ENCODE peak calls at places on chromosomes 12 and 14, in five cellular contexts. D, T, P, A and U are unnamed samples.

GRCh38 chr12:108000111-108000510 is 129.0 kb upstream of the WSCD2 start:
- DNase-seq in D (no peak), P (no peak), T (no peak), A (no peak), U (no peak)

GRCh38 chr12:123278150-123278627 is 6.5 kb upstream of the CDK2AP1 start:
- DNase-seq in D (no peak), P (no peak), T (no peak), A (no peak), U (no peak)

GRCh38 chr12:47391566-47391965 is 311.8 kb upstream of the AMIGO2 start:
- DNase-seq in P (peak), D (peak), A (no peak), T (no peak), U (peak)

GRCh38 chr12:11946161-11946560 is 124.6 kb upstream of the BCL2L14 start:
- DNase-seq in D (no peak), T (no peak), P (no peak), A (no peak), U (no peak)

GRCh38 chr12:25743679-25744078 is 190.6 kb upstream of the LMNTD1 start:
- DNase-seq in P (no peak), A (no peak), T (no peak), D (no peak), U (no peak)

GRCh38 chr12:6039894-6040601 is 84.4 kb downstream of the VWF start:
- DNase-seq in A (no peak), D (no peak), T (no peak), P (no peak), U (no peak)

GRCh38 chr12:47078733-47079364 is 572 bp upstream of the PCED1B start:
- DNase-seq in T (no peak), D (peak), P (peak), A (no peak), U (peak)

GRCh38 chr14:100106260-100106659 is 41.0 kb downstream of the EVL start:
- DNase-seq in T (no peak), D (no peak), A (no peak), P (no peak), U (no peak)

GRCh38 chr12:62190921-62191746 is 69.1 kb upstream of the USP15 start:
- DNase-seq in A (no peak), P (peak), D (peak), T (no peak), U (no peak)

GRCh38 chr14:74207943-74208342 is 31.3 kb upstream of the VSX2 start:
- DNase-seq in T (no peak), A (no peak), P (no peak), D (no peak), U (no peak)

GRCh38 chr12:42660968-42661937 is 71.7 kb upstream of the PRICKLE1 start:
- DNase-seq in A (no peak), P (no peak), T (no peak), D (no peak), U (no peak)

GRCh38 chr14:47549886-47550285 is 125.5 kb downstream of the MDGA2 start:
- DNase-seq in T (no peak), A (no peak), P (no peak), D (no peak), U (no peak)

GRCh38 chr12:80636832-80637231 is 70.6 kb upstream of the MYF6 start:
- DNase-seq in D (no peak), P (no peak), T (no peak), A (no peak), U (no peak)

GRCh38 chr12:4116251-4117111 is 157.1 kb upstream of the CCND2 start:
- DNase-seq in P (no peak), A (no peak), T (no peak), D (no peak), U (no peak)

GRCh38 chr12:94180558-94181296 is 32.4 kb downstream of the PLXNC1 start:
- DNase-seq in A (no peak), T (no peak), P (no peak), D (no peak), U (peak)

GRCh38 chr12:115224031-115224430 is 540.1 kb upstream of the TBX3 start:
- DNase-seq in T (no peak), A (no peak), P (no peak), D (no peak), U (no peak)

GRCh38 chr12:110249716-110250225 is 31.3 kb upstream of the ATP2A2 start:
- DNase-seq in D (no peak), P (peak), A (no peak), T (no peak), U (no peak)

GRCh38 chr14:75675265-75675960 is 14.4 kb downstream of the TTLL5 start:
- DNase-seq in P (no peak), A (no peak), T (no peak), D (no peak), U (no peak)

GRCh38 chr14:22847661-22848341 is 11.4 kb downstream of the MMP14 start:
- DNase-seq in D (no peak), P (no peak), T (no peak), A (no peak), U (no peak)

GRCh38 chr14:105918496-105919262 is 392.3 kb downstream of the TMEM121 start:
- DNase-seq in A (no peak), P (no peak), D (no peak), T (no peak), U (no peak)

DNA sequence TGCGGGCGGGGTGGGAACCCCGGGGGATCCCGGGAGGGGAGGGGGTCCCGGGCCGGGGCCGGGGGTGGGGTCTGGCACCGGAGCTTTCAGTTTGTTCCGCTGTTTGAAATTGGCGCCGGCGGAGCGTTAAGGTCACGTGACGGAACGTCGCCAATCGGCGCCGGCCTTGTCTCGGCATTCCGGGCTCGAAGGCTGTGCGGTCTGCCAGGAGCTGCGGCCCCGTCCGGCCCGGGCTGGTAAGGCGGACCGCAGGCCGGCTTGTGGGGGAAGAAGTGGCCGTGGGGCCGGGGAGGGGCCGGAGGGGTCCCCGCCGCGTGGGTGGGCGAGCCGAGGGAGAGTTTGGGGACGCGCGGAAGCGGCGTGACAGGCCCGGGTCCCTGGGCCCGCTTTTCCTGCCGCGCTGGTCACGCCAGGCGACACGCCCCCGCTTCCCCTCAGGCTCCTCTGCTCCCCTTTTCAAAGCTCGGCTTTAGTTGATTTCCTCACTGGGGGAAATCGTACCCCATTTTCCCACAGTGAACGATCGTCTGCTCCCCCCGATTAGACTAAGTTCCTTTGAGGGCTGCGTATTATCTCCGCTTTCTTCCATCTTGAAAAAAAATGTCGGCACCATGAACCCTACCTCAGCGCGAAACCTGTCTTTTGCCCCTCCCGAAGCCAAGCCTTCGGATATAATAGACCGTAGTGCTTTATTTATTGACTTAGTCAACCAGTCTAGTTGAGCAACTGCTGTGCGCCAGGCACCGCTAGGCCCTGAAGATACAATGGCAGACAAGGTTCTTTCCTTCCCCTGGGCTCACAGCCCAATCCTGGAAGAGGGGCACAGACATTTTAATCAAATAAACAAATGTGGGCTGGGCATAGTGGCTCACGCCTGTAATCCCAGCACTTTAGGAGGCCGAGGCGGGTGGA is at the start of the genes FOXM1 and RHNO1:
- DNase-seq in D (peak), P (peak), T (peak), A (peak), U (peak)
- TF ChIP-seq CTCF in D (no peak), P (peak), T (no peak), A (no peak), U (no peak)

DNA sequence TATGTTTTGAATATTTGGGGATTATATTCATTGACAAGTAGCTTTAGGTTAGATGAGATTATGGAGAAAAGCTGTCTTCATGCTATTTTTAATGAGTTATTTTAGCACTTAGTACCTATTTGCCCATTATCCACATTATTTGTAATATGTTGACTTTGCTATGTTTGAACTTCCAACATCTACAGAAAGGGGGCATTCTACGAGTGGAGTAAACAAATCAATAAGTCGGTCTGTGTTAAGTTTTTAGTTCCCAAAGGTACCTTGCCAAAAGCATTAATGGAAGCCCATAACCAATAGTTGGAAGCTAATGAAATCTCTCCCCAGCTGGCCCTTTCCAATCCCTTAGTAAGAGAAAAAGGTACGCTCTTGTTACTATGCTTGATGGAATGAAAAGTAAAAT is 250.0 kb upstream of the E2F7 start:
- DNase-seq in A (no peak), T (no peak), P (no peak), D (no peak), U (no peak)
- TF ChIP-seq CTCF in A (no peak), T (no peak), P (no peak), D (no peak), U (no peak)

GRCh38 chr14:77128414-77128891 is 13.1 kb downstream of the ZDHHC22 start:
- DNase-seq in T (no peak), D (no peak), P (no peak), A (peak), U (no peak)
- TF ChIP-seq CTCF in T (no peak), D (no peak), P (no peak), A (no peak), U (no peak)

DNA sequence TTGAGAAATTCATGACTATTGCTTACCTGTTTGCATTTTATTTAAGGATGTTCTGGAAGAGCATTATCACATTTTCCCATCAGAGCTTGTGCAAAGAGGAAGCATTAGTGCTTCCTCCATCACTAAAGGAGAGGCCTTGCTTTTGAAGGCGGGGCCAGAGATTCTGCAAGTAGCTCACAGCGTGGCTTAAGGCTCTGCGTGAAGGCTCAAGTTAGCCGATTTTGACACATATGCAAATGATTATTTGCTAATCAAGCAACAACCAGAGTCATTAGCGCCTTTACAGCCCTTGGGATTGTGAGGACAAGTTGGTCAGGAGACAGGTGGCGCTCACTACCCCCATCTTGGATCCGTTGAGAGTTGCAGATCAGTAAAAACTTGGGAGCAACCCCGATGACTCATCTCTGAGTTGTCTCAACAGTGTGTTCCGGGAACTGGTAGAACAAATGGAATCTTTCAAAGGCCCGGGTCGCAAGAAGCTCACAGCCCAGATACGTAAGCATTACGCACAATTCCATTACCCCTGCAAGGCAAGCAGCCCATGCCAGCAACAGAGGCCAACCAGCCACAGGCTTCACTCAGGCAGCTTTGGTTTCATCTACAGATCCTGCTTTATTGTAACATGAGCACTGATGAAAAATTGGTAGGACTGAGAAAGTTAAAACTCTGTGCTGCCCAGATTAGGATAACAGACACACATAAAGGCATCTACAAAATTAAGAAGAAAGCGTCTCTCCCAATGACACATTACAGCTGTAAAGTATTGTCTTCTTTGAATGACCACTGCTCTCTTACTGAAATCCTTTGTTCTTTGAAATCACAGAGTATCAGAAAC is 34.9 kb upstream of the SPTSSA start:
- DNase-seq in P (no peak), A (peak), T (peak), D (no peak), U (no peak)
- TF ChIP-seq CTCF in P (no peak), A (no peak), T (no peak), D (no peak), U (no peak)

DNA sequence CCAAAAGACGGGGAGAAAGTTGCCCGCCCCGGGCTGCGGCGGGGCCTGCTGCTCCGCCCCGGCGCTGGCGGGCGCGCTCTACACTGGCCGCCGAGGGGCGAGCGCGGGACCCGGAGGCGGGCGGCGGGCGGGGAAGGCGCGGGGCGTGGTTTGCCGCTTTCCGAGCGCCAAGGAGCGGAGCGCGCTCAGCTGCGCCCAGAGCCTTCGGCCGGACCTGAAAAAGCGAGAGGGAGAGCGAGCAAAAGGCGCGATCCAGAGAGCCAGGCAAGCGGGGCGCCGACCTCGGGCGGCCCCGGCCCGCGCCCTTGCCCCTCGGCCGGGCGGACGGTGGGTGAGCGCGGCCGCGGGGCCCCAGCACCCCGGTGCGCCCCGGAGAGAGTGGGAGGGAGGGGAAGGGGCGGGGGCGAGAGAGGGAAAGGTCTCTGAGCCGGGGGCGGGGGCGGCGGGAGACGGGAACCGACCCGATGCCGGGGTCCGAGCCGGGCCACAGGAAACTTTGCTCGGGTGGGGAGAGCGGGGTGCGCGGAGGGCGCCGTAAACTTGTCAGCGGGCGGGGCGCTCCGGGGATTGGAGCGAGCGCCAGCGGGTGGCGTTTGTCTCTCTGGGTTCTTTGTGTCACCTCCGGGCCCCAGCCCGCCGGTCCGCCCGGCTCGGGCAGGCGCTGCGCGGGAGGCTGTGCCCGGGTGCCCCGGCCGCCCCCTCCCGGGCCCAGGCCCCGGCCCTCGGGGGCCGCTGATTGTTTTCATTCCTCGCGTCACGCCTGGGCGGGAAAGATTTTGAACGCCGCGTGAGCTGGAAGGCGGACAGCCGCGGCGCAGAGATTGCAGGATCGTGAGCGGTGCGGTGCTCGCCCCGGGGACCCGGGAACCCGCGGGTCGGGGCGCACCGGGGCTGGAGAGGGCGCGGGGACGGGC is at the start of gene SYNE2:
- DNase-seq in A (peak), D (peak), P (peak), T (peak), U (peak)
- TF ChIP-seq CTCF in A (no peak), D (no peak), P (peak), T (no peak), U (peak)

DNA sequence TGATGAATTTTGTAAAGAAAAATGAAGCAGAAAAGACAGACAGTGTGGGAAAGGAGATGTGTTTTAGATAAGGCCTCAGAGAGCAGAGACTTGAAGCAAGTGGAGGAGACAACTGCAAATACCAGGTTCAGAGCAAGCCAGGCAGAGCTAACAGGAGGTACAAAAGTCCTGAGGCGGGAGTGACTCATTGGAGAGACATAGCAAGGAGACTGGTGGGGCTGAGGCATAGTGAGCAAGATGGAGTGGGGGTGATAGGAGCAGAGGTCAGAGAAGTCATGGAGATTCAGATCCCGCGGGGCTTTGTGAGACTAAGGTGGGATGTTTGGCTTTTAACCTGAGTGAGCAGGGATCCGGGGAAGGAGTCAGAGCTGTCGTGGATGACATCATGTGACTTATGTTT is 206.6 kb upstream of the LHX5 start:
- DNase-seq in A (no peak), T (no peak), D (no peak), P (no peak), U (no peak)
- TF ChIP-seq CTCF in A (no peak), T (no peak), D (no peak), P (no peak), U (no peak)

GRCh38 chr14:56150645-56151345 is 32.6 kb downstream of the PELI2 start:
- DNase-seq in P (no peak), D (no peak), T (no peak), A (no peak), U (no peak)
- TF ChIP-seq CTCF in P (no peak), D (no peak), T (no peak), A (no peak), U (no peak)

GRCh38 chr14:24941719-24942118 is 108.2 kb downstream of the STXBP6 start:
- DNase-seq in P (no peak), T (peak), D (no peak), A (no peak), U (no peak)

GRCh38 chr14:24943024-24943423 is 106.9 kb downstream of the STXBP6 start:
- DNase-seq in P (no peak), T (no peak), D (no peak), A (peak), U (no peak)

GRCh38 chr14:24938593-24938992 is 111.4 kb downstream of the STXBP6 start:
- DNase-seq in T (no peak), P (no peak), D (no peak), A (no peak), U (no peak)

GRCh38 chr14:24937300-24937699 is 112.6 kb downstream of the STXBP6 start:
- DNase-seq in P (no peak), A (no peak), D (no peak), T (no peak), U (no peak)

GRCh38 chr14:24940213-24940783 is 109.6 kb downstream of the STXBP6 start:
- DNase-seq in P (no peak), A (no peak), T (no peak), D (no peak), U (no peak)
- TF ChIP-seq CTCF in P (no peak), A (no peak), T (no peak), D (no peak), U (no peak)